ENCODE peak calls at places on chromosomes 1 and 21, in six cellular contexts. Z, R, E, A, K and U are unnamed samples.
A peak's percentile ranks its signal among the peaks of the same experiment; 100 is the strongest.

GRCh38 chr1:108049083-108049819 is 84.3 kb upstream of the VAV3 start:
- DNase-seq in E (peak; percentile 86), A (peak; percentile 86), Z (no peak), K (no peak), R (peak; percentile 61), U (peak; percentile 41)

GRCh38 chr21:25929859-25930520 is 195.2 kb downstream of the GABPA start:
- DNase-seq in K (no peak), A (peak; percentile 45), E (no peak), R (no peak), Z (no peak), U (peak; percentile 18)

GRCh38 chr21:29586696-29587095 is 288.0 kb downstream of the BACH1 start:
- DNase-seq in E (no peak), A (no peak), Z (no peak), R (peak; percentile 4), K (no peak), U (no peak)

GRCh38 chr1:115838426-115838804 is 2.5 kb downstream of the NHLH2 start:
- DNase-seq in K (no peak), R (no peak), A (peak; percentile 21), Z (no peak), E (peak; percentile 79), U (peak; percentile 33)

GRCh38 chr1:186304982-186305949 is 69.8 kb downstream of the TPR start:
- DNase-seq in A (peak; percentile 52), Z (peak; percentile 33), K (no peak), R (peak; percentile 59), E (peak; percentile 48), U (peak; percentile 44)

GRCh38 chr1:29956343-29957030 is 720.2 kb downstream of the PTPRU start:
- DNase-seq in Z (no peak), A (no peak), E (peak; percentile 21), K (no peak), R (no peak), U (no peak)

GRCh38 chr1:167426716-167427115 is 91.6 kb downstream of the CD247 start:
- DNase-seq in K (no peak), R (no peak), A (no peak), E (no peak), Z (no peak), U (no peak)

GRCh38 chr1:39625462-39626273 is 13.8 kb downstream of the HEYL start:
- DNase-seq in K (peak; percentile 50), A (no peak), E (no peak), Z (no peak), R (peak; percentile 72), U (no peak)

GRCh38 chr1:152995838-152996237 is 5.7 kb upstream of the SPRR3 start:
- DNase-seq in E (no peak), R (no peak), Z (no peak), K (no peak), A (no peak), U (no peak)

GRCh38 chr1:7686301-7686850 is 84.7 kb upstream of the VAMP3 start:
- DNase-seq in Z (no peak), K (no peak), A (no peak), R (no peak), E (no peak), U (no peak)

GRCh38 chr1:228848406-228848805 is 113.1 kb downstream of the RHOU start:
- DNase-seq in A (no peak), Z (no peak), K (peak; percentile 17), E (peak; percentile 65), R (no peak), U (no peak)

GRCh38 chr1:232226197-232226681 is 403.7 kb downstream of the SIPA1L2 start:
- DNase-seq in K (no peak), Z (no peak), E (peak; percentile 77), R (peak; percentile 73), A (peak; percentile 1), U (peak; percentile 63)

GRCh38 chr1:244445320-244446181 is 6.2 kb downstream of the ADSS2 start:
- DNase-seq in E (no peak), R (peak; percentile 34), A (no peak), K (no peak), Z (no peak), U (no peak)

GRCh38 chr21:40254540-40255455 is 387.6 kb downstream of the PCP4 start:
- DNase-seq in K (no peak), Z (no peak), R (no peak), A (no peak), E (no peak), U (no peak)

GRCh38 chr1:245698116-245698515 is 543.3 kb downstream of the KIF26B start:
- DNase-seq in Z (no peak), R (no peak), E (no peak), K (no peak), A (no peak), U (no peak)
- H3K4me3 ChIP-seq in Z (no peak overlapping the region), R (no peak overlapping the region), E (no peak overlapping the region), K (no peak overlapping the region), A (no peak overlapping the region), U (no peak overlapping the region)

DNA sequence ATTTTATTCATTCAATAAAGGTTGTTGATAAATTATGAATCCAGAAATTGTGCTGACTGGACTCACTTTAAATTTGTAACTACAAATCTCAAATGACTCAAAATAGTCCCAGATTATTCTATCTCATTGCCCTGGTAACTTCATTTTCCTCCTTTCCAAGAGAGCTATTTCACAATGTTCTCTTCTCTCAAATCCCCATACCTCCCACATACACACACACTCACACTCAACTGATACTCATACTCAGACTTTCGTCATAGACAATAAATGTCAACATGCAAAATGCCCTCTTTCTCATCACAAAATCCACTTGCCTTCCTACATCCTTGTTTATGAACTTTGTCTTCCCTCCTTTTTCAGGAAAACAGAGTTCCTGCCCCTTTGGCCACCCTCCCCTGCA is 33.3 kb downstream of the EXTL2 start:
- DNase-seq in Z (no peak), K (no peak), R (peak; percentile 81), A (no peak), E (no peak), U (no peak)
- H3K9ac ChIP-seq in Z (no peak overlapping the region), K (no peak overlapping the region), R (peak overlapping the region; percentile 32), A (no peak overlapping the region), E (no peak overlapping the region), U (no peak overlapping the region)

DNA sequence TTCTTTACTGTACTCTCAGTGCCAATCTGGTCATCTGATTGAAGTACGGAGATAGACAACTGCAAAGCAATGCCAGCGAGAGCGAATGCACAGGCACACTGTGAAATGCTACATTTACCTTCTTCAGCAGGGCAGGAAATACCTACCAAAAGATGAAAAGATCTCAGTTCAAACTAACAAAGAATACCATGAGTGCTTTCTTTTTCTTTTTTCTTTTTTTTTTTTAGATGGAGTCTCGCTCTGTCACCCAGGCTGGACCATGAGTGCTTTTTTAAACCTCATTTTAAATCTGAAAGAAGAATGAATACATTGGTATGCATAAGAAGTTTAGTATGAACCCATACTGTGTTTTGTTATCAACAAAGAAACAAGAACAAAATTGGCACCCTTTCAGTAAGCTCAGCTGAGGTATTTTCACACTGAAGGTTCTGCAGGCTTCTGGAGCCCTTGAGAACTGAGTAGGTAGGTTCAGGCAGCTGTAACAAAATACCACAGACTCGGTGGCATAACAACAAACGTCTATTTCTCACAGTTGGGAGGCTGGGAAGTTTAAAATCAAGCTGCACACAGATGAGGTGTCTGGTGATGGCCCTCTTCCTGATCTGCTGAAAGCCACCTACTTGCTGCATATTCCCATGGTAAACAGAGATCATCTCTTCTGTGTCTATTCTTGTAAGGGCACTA is 1.7 kb upstream of the CHI3L2 start:
- DNase-seq in A (no peak), Z (no peak), K (no peak), E (no peak), R (no peak), U (no peak)
- H3K4me3 ChIP-seq in A (no peak overlapping the region), Z (no peak overlapping the region), K (no peak overlapping the region), E (no peak overlapping the region), R (no peak overlapping the region), U (no peak overlapping the region)

GRCh38 chr1:10532357-10532756 is 57.6 kb downstream of the PEX14 start:
- DNase-seq in R (no peak), A (no peak), K (no peak), E (no peak), Z (no peak), U (no peak)

GRCh38 chr1:10529096-10529495 is 54.3 kb downstream of the PEX14 start:
- DNase-seq in A (no peak), E (no peak), Z (no peak), K (no peak), R (no peak), U (peak; percentile 32)

GRCh38 chr1:10529772-10530171 is 55.0 kb downstream of the PEX14 start:
- DNase-seq in K (no peak), Z (no peak), A (no peak), E (peak; percentile 74), R (no peak), U (peak; percentile 49)

GRCh38 chr1:10530281-10530740 is 55.6 kb downstream of the PEX14 start:
- DNase-seq in K (no peak), A (peak; percentile 66), Z (no peak), E (peak; percentile 92), R (no peak), U (peak; percentile 85)

DNA sequence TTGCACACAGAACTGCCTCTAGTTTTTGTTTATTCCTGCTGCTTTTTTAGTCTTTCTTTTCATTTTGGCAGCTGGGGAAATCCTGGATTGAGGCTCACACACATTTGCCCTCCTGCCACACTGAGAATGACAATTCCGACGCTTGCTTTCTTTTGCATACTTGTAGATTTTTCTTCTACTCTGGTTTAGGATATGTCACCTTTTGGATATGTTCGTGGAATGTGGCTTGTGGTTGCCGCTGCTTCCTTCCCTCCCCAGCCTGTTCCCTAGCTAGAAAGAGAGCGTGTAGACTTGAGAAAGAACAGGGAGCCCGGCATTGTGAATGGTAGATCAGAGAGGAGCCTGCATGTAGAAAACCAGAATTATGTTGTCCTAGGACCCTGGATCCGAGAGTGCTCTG is 56.0 kb downstream of the PEX14 start:
- DNase-seq in Z (no peak), R (no peak), A (peak; percentile 79), K (no peak), E (no peak), U (no peak)
- H3K9ac ChIP-seq in Z (no peak overlapping the region), R (no peak overlapping the region), A (no peak overlapping the region), K (no peak overlapping the region), E (peak overlapping the region; percentile 3), U (no peak overlapping the region)

DNA sequence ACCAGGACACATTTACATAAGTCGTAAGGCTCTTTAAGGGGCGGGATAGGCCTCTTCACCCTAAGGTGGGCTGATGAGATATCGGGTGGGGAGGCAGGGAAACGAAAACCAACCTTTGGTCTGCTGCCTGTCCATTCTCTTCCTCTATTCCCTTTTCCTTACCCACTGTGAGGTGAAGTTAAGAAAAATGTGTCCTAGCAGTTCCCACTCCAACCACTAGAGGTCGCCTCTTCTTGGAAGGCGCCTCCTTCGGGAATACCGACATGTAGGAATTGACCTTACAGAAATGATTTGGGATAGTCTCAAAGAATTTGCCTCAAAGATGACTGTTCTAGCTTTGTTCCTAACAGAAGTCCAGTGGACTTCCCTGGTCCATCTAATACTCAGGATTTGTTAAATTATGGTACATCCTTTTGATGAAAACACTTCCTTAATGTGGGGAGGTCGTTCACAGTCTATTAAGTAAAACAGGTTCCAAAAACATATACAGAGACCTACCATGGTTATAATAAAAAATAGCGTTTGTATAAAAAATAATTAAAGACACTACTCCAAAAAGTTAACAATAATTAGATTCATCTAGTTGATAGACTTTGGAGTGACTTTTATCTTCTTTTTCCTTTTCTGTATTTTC is 14.1 kb downstream of the AZIN2 start:
- DNase-seq in A (peak; percentile 92), R (peak; percentile 69), E (peak; percentile 93), Z (peak; percentile 60), K (peak; percentile 77), U (peak; percentile 75)
- H3K4me3 ChIP-seq in A (no peak overlapping the region), R (no peak overlapping the region), E (no peak overlapping the region), Z (no peak overlapping the region), K (no peak overlapping the region), U (no peak overlapping the region)